ENCODE peak calls at places on chromosome 19, in six cellular contexts. V is fibroblast of the aortic adventitia, U is fibroblast of lung, D is dorsolateral prefrontal cortex, O is heart right ventricle, G is neural progenitor cell. M is an unnamed sample.

GRCh38 chr19:1211494-1212234 is 6.1 kb downstream of the STK11 start:
- DNase-seq in V (no peak), U (peak), D (peak), O (peak), G (peak), M (no peak)

GRCh38 chr19:46648070-46648960 is 12.3 kb upstream of the GNG8 start:
- DNase-seq in V (no peak), U (no peak), D (no peak), O (no peak), G (no peak), M (no peak)

GRCh38 chr19:4061178-4061682 is 5.5 kb downstream of the ZBTB7A start:
- DNase-seq in V (peak), U (no peak), D (no peak), O (peak), G (no peak), M (no peak)

GRCh38 chr19:4278926-4279529 is at the start of gene SHD:
- DNase-seq in V (no peak), U (no peak), D (no peak), O (no peak), G (peak), M (no peak)

GRCh38 chr19:16587031-16588023 is 15.1 kb upstream of the SLC35E1 start:
- DNase-seq in V (no peak), U (peak), D (peak), O (no peak), G (no peak), M (no peak)

GRCh38 chr19:3459322-3459881 is 20.9 kb downstream of the SMIM24 start:
- DNase-seq in V (peak), U (peak), D (peak), O (peak), G (no peak), M (peak)

GRCh38 chr19:5667751-5668271 is 12.5 kb downstream of the MICOS13 start:
- DNase-seq in V (no peak), U (no peak), D (no peak), O (no peak), G (peak), M (no peak)

GRCh38 chr19:10142701-10143375 is 23.1 kb upstream of the EIF3G start:
- DNase-seq in V (no peak), U (no peak), D (no peak), O (no peak), G (no peak), M (no peak)

GRCh38 chr19:19459707-19460251 is 54.3 kb downstream of the GATAD2A start:
- DNase-seq in V (peak), U (peak), D (no peak), O (no peak), G (no peak), M (peak)

GRCh38 chr19:58021541-58022282 is 12.1 kb upstream of the ZSCAN1 start:
- DNase-seq in V (peak), U (peak), D (no peak), O (peak), G (peak), M (no peak)

GRCh38 chr19:14835011-14835410 is at the start of the genes OR7A5 and OR7C1:
- DNase-seq in V (no peak), U (no peak), D (no peak), O (no peak), G (no peak), M (peak)

GRCh38 chr19:45395524-45396388 is 9.1 kb downstream of the PPP1R13L start:
- DNase-seq in V (no peak), U (no peak), D (no peak), O (no peak), G (peak), M (no peak)

GRCh38 chr19:13208131-13208963 is 58.1 kb downstream of the IER2 start:
- DNase-seq in V (peak), U (peak), D (no peak), O (peak), G (peak), M (peak)

GRCh38 chr19:47032171-47032811 is 12.7 kb downstream of the NPAS1 start:
- DNase-seq in V (no peak), U (no peak), D (peak), O (no peak), G (peak), M (no peak)

GRCh38 chr19:36125557-36125956 is 10.3 kb downstream of the TBCB start:
- DNase-seq in V (no peak), U (no peak), D (no peak), O (no peak), G (no peak), M (no peak)

GRCh38 chr19:47699360-47699917 is 13.8 kb upstream of the EHD2 start:
- DNase-seq in V (peak), U (no peak), D (no peak), O (no peak), G (peak), M (no peak)

GRCh38 chr19:49857834-49858590 is 7.1 kb downstream of the PTOV1 start:
- DNase-seq in V (no peak), U (no peak), D (no peak), O (no peak), G (no peak), M (no peak)
- H3K4me3 ChIP-seq in V (no peak), U (no peak), D (no peak), O (no peak), G (no peak), M (no peak)

GRCh38 chr19:28632357-28633076 is 580.4 kb downstream of the UQCRFS1 start:
- DNase-seq in V (no peak), U (no peak), D (no peak), O (no peak), G (no peak), M (no peak)
- H3K4me3 ChIP-seq in V (no peak), U (no peak), D (no peak), O (no peak), G (no peak), M (no peak)

DNA sequence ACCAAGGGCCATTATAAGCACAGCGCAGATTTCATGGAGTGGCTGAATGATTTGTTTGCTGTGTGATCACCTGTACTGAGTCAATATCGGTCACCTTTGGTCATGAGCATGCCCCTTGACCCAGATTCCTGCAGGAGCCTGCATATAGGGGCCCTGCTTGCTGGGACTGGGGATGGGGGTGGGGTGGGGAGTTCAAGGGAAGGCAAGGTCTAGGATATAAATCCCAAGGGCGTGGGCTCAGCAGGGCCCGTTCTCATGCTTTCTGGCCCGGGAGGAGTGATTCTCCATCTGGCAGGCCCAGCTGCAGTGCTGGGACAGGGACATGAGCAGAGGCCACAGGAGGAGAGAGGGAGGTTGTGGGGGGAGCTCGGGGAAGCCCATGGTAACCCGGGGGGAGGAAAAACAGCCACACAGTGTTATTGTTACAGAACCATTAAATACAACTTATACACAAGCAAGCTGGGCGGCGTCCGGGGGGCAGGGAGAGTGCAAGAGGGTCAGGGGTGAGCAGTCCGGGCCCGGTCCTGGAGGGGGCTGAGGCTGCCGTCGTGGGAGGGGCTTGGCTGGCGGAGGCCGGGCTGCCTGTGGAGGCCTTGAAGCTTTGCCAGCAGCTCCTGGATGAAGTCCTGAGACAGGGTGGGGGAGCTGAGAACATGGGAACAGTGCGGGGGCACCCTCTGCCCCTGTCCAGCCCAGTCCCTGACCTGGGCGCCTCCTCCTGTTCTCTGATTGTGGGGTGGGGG is 5.2 kb downstream of the PPP1R14A start:
- DNase-seq in V (no peak), U (no peak), D (peak), O (peak), G (no peak), M (no peak)
- H3K4me3 ChIP-seq in V (no peak), U (no peak), D (peak), O (peak), G (peak), M (no peak)

DNA sequence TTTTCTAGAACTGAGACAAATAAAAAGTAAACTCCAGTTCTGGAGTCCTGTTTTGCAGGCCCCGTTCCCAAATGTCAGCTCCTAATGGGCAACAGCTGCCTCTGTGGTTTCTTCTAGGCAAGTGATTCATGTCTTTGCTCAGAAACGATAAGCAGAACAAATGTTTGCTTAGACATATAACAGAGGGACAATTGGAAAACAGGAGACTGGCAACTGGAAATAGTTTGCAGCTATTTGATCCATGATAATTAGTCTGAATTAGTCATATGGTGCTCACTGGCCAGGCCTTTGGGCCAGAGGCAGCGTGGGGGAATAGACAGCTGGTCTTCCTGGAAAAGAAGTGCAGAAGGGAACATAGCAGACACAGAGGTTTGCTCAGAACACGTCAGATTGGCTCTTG is 29.2 kb upstream of the TSHZ3 start:
- DNase-seq in V (peak), U (peak), D (peak), O (peak), G (no peak), M (peak)
- H3K4me3 ChIP-seq in V (no peak), U (no peak), D (no peak), O (no peak), G (no peak), M (no peak)

GRCh38 chr19:55208880-55209429 is 346 bp downstream of the PTPRH start:
- DNase-seq in V (no peak), U (no peak), D (no peak), O (no peak), G (no peak), M (no peak)
- H3K4me3 ChIP-seq in V (no peak), U (no peak), D (no peak), O (no peak), G (no peak), M (no peak)

GRCh38 chr19:34189917-34190425 is 17.7 kb downstream of the LSM14A start:
- DNase-seq in V (peak), U (peak), D (no peak), O (no peak), G (no peak), M (no peak)
- H3K4me3 ChIP-seq in V (no peak), U (no peak), D (no peak), O (no peak), G (peak), M (no peak)

GRCh38 chr19:8468761-8469458 is 24.1 kb downstream of the HNRNPM start:
- DNase-seq in V (peak), U (peak), D (no peak), O (no peak), G (no peak), M (peak)
- H3K4me3 ChIP-seq in V (no peak), U (no peak), D (no peak), O (no peak), G (no peak), M (no peak)

M was measured in skeletal muscle cell.